ENCODE peak calls at places on chromosomes 6 and 20, in four cellular contexts. C, Y, A and D are unnamed samples.

GRCh38 chr20:3080939-3081388 is 3.6 kb downstream of the AVP start:
- DNase-seq in C (no peak), A (no peak), Y (no peak), D (peak)

GRCh38 chr6:25217275-25217674 is 61.9 kb upstream of the CARMIL1 start:
- DNase-seq in C (no peak), Y (no peak), A (no peak), D (no peak)

GRCh38 chr6:1535295-1535694 is 74.4 kb upstream of the FOXC1 start:
- DNase-seq in A (no peak), Y (no peak), C (no peak), D (no peak)

GRCh38 chr6:33589723-33590530 is 9.9 kb upstream of the BAK1 start:
- DNase-seq in Y (no peak), C (no peak), A (peak), D (peak)

GRCh38 chr6:161409353-161409752 is 135.5 kb upstream of the AGPAT4 start:
- DNase-seq in A (no peak), C (no peak), Y (no peak), D (no peak)

GRCh38 chr6:128598561-128598960 is 78.2 kb upstream of the PTPRK start:
- DNase-seq in Y (no peak), C (no peak), A (no peak), D (no peak)

GRCh38 chr20:56443654-56444540 is 24.5 kb upstream of the RTF2 start:
- DNase-seq in Y (no peak), C (no peak), A (no peak), D (peak)

GRCh38 chr6:38687043-38687353 is 15.9 kb downstream of the GLO1 start:
- DNase-seq in A (no peak), C (no peak), Y (no peak), D (no peak)

GRCh38 chr6:139256087-139256486 is 35.7 kb downstream of the TXLNB start:
- DNase-seq in Y (no peak), C (no peak), A (no peak), D (no peak)

GRCh38 chr20:10955166-10955565 is 281.4 kb upstream of the JAG1 start:
- DNase-seq in A (no peak), C (no peak), Y (no peak), D (no peak)

GRCh38 chr6:160387887-160388286 is 39.7 kb downstream of the SLC22A3 start:
- DNase-seq in Y (no peak), A (no peak), C (no peak), D (no peak)

GRCh38 chr6:144214029-144214428 is 63.7 kb downstream of the STX11 start:
- DNase-seq in A (no peak), C (no peak), Y (no peak), D (no peak)

GRCh38 chr6:45432944-45433343 is 55.2 kb upstream of the SUPT3H start:
- DNase-seq in Y (no peak), C (no peak), A (no peak), D (no peak)

GRCh38 chr6:40674170-40674569 is 87.0 kb upstream of the LRFN2 start:
- DNase-seq in C (no peak), Y (no peak), A (no peak), D (no peak)

GRCh38 chr6:111632468-111633247 is 27.0 kb upstream of the TRAF3IP2 start:
- DNase-seq in Y (no peak), A (no peak), C (no peak), D (no peak)